ENCODE peak calls at places on chromosomes 2 and 18, in eight cellular contexts. C, V, Y, U, D, P, N and L are unnamed samples.

GRCh38 chr2:186603208-186603765 is 13.4 kb downstream of the ITGAV start:
- DNase-seq in C (no peak), D (no peak), U (no peak), Y (no peak), P (no peak), N (no peak), V (peak), L (no peak)

GRCh38 chr2:158464426-158465281 is 7.9 kb downstream of the PKP4 start:
- DNase-seq in P (no peak), V (peak), N (no peak), C (no peak), D (peak), U (peak), Y (no peak), L (no peak)

GRCh38 chr2:187171318-187171717 is 276.7 kb downstream of the CALCRL start:
- DNase-seq in N (no peak), C (no peak), P (no peak), V (no peak), D (no peak), Y (no peak), U (no peak), L (no peak)

GRCh38 chr2:159574246-159574645 is 42.1 kb downstream of the BAZ2B start:
- DNase-seq in P (no peak), C (no peak), V (peak), U (no peak), Y (no peak), N (no peak), D (peak), L (no peak)

GRCh38 chr2:240428245-240428644 is 7.2 kb upstream of the GPC1 start:
- DNase-seq in P (no peak), Y (no peak), C (no peak), D (no peak), U (no peak), V (no peak), N (no peak), L (no peak)

GRCh38 chr18:73777356-73778051 is 370.1 kb downstream of the FBXO15 start:
- DNase-seq in Y (no peak), U (no peak), D (no peak), N (no peak), C (no peak), P (no peak), V (peak), L (no peak)

GRCh38 chr2:220374282-220374681 is 746.9 kb downstream of the SLC4A3 start:
- DNase-seq in C (no peak), N (no peak), P (no peak), Y (no peak), D (no peak), U (no peak), V (no peak), L (no peak)

GRCh38 chr2:131493199-131494018 is 1.2 kb upstream of the MZT2A start:
- DNase-seq in V (no peak), Y (no peak), D (no peak), C (no peak), P (peak), U (no peak), N (no peak), L (no peak)

GRCh38 chr18:78722391-78722790 is 257.2 kb upstream of the SALL3 start:
- DNase-seq in D (no peak), P (no peak), U (no peak), N (no peak), Y (no peak), V (no peak), C (no peak), L (no peak)

GRCh38 chr2:68333931-68334330 is 14.2 kb upstream of the CNRIP1 start:
- DNase-seq in Y (no peak), P (no peak), D (no peak), V (no peak), U (no peak), N (no peak), C (no peak), L (no peak)

GRCh38 chr2:187499941-187500532 is 52.0 kb upstream of the CALCRL start:
- DNase-seq in Y (peak), D (peak), P (peak), N (peak), C (peak), V (peak), U (peak), L (peak)

GRCh38 chr2:121777699-121778058 is 22.2 kb downstream of the TSN start:
- DNase-seq in V (peak), Y (no peak), U (no peak), C (peak), D (no peak), N (no peak), P (peak), L (no peak)

GRCh38 chr2:186575302-186575701 is 14.6 kb upstream of the ITGAV start:
- DNase-seq in Y (no peak), V (peak), C (peak), D (peak), N (no peak), U (no peak), P (peak), L (no peak)

GRCh38 chr2:223598994-223599645 is 3.0 kb downstream of the SCG2 start:
- DNase-seq in U (no peak), C (peak), D (no peak), P (peak), V (peak), Y (no peak), N (no peak), L (no peak)

GRCh38 chr2:10042301-10043161 is 819 bp upstream of the KLF11 start:
- DNase-seq in U (no peak), Y (peak), D (no peak), V (peak), C (peak), N (peak), P (peak), L (peak)

GRCh38 chr18:13566941-13567762 is 159.2 kb downstream of the FAM210A start:
- DNase-seq in U (peak), C (peak), V (no peak), D (no peak), N (peak), Y (no peak), P (no peak), L (no peak)

GRCh38 chr18:23583071-23583865 is 3.0 kb downstream of the NPC1 start:
- DNase-seq in P (no peak), N (no peak), Y (no peak), U (no peak), C (no peak), D (no peak), V (no peak), L (peak)

GRCh38 chr18:46917108-46917807 is at the start of the genes KATNAL2 and PIAS2:
- DNase-seq in P (peak), U (peak), V (peak), C (peak), Y (peak), D (peak), N (peak), L (peak)
- TF ChIP-seq CTCF in P (no peak), U (peak), V (no peak), C (no peak), Y (no peak), D (no peak), N (no peak), L (no peak)

DNA sequence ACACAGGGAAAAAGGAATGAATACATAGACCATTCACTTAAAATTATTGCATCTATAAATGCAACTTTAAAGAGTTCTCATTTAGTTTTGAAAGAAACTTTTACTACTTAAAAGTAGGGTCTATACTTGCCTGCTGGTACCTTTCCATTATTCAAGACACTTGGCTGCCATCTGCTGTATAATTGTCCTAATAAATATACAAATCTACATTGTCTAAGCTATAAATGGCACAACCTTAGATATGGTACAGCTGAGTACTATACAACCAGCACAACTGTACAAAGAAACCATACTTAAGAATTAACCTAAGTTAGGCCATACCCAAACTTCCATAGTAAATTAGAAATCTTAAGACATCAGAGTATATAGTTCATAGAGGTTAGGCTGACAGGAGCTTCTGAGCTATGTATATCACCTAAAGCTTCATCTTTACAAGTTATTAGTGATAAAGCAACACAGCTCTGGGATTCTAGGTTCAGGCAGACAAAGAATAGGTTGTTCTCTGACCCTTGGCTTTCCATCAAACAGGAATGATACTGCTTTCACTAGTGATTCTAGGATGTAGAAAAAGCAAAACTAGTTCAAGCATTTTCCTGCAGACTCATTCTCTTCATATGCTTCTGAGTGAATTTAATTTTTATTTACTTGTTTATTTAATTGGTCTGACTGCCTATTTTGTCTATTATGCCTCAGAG is 22.1 kb downstream of the EXOC6B start:
- DNase-seq in P (no peak), N (no peak), Y (no peak), V (no peak), D (no peak), U (no peak), C (no peak), L (no peak)
- TF ChIP-seq CTCF in P (no peak), N (no peak), Y (no peak), V (no peak), D (no peak), U (no peak), C (no peak), L (no peak)

GRCh38 chr2:193580176-193580950 is 1385.6 kb upstream of the TMEFF2 start:
- DNase-seq in P (no peak), U (no peak), N (no peak), C (no peak), Y (no peak), V (peak), D (no peak), L (no peak)

GRCh38 chr2:193581807-193582206 is 1387.1 kb upstream of the TMEFF2 start:
- DNase-seq in Y (no peak), N (no peak), V (no peak), U (no peak), P (no peak), C (no peak), D (no peak), L (no peak)

GRCh38 chr2:193584522-193584938 is 1389.8 kb upstream of the TMEFF2 start:
- DNase-seq in U (peak), C (peak), D (peak), V (peak), P (peak), Y (no peak), N (no peak), L (no peak)

DNA sequence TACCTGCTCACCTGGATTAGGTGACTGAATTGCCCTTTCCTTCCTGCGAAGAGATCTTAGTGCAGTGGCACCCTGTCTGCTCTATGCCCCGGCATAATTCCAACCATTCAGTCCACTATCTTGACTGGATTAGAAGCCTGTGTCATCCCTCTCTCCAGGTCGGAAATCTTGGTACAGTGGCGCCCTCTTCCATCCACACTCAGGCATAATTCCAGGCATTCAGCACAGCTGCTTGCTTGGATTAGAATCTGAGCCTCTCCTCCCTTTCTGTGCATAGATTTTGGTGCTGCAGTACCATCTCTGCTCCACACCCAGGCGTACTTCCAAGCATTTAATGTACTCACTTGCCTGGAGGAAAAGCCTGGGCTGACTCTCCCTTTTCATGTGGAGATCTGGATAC is 1389.3 kb upstream of the TMEFF2 start:
- DNase-seq in Y (peak), V (peak), P (no peak), U (no peak), D (peak), N (no peak), C (peak), L (peak)
- TF ChIP-seq CTCF in Y (no peak), V (peak), P (peak), U (no peak), D (no peak), N (no peak), C (peak), L (peak)

GRCh38 chr18:59699061-59699460 is 1.8 kb upstream of the CCBE1 start:
- DNase-seq in V (no peak), Y (no peak), P (no peak), C (no peak), D (no peak), U (no peak), N (no peak), L (no peak)

GRCh38 chr18:59697236-59697932 is at the start of gene CCBE1:
- DNase-seq in D (no peak), C (peak), P (peak), N (peak), V (peak), Y (peak), U (peak), L (peak)

GRCh38 chr18:59695551-59695950 is 1.7 kb downstream of the CCBE1 start:
- DNase-seq in P (no peak), D (no peak), V (no peak), U (no peak), Y (no peak), N (no peak), C (no peak), L (no peak)

GRCh38 chr18:59694824-59695223 is 2.4 kb downstream of the CCBE1 start:
- DNase-seq in U (no peak), Y (no peak), P (no peak), V (no peak), C (no peak), D (no peak), N (no peak), L (no peak)

DNA sequence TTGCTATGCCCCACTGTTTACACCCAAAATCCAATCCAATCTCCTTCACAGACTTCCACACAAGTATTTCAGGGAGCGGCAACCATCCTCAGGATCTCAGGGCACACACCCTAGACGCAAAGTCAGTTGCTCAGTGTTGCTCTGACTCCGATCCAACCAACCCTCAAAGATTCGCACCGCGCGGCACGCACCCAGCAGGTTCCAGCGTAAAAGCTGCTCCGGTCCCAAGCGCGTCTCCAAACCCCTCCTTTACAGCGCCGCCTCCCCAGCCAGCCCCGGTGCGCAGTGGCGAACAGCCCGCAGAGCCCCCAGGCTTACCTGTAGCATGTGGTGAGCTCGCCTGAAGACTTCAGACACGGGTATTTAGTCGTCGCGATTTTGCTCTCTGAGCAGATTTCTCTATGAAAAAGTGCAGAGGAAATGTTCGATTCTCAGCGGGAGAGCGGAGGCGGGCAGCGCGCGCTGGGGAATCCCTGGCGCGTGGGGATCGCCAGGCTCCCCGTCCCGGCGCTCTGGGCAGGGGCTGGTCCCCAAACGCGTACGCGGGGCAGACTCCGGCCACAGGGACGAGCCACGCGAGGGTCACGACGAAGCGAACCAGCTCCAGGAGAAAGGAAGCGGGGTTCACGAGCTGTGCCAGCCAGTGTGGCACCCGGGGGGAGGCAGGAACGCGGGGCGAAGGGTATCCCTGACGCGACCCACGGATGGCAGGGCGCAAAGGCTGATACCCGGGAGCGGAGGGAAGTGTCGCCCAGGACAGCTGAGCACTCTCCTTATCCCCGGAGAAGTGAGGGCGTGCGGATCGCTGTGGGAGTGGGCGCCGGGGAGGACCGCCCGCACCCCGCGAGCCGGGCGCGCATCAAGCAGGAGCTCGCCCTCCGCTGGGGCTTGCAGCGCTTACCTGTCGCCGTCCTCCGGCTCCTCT is 650 bp downstream of the CCBE1 start:
- DNase-seq in U (peak), C (peak), P (peak), V (peak), D (no peak), Y (peak), N (peak), L (peak)
- TF ChIP-seq CTCF in U (no peak), C (no peak), P (peak), V (no peak), D (no peak), Y (no peak), N (no peak), L (no peak)

DNA sequence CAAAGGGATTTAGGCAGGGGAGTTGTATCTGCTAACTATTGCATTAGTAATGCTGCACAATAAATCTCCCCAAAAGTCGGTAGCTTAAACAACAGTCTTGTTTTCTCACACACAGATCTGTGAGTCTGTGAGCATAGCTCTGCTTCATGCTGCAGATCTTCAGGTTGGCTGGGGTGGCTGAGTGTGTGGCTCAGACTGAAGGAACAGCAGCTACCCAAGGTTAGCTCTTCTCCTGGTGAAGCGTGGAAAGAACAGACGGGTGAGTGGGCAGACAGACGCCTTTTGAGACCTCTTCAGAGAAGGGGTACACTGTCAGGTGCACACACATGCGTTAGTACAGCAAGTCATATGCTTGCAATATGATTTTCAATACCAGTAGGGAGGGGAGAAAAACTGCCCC is 3.9 kb upstream of the CCDC85A start:
- DNase-seq in N (no peak), C (no peak), V (no peak), U (no peak), D (no peak), Y (no peak), P (no peak), L (no peak)
- TF ChIP-seq CTCF in N (no peak), C (no peak), V (no peak), U (no peak), D (no peak), Y (no peak), P (no peak), L (no peak)

GRCh38 chr2:174078275-174078674 is 113.1 kb upstream of the SP3 start:
- DNase-seq in U (no peak), N (no peak), P (no peak), V (peak), Y (no peak), C (peak), D (no peak), L (no peak)
- TF ChIP-seq CTCF in U (peak), N (peak), P (peak), V (peak), Y (peak), C (peak), D (peak), L (peak)

DNA sequence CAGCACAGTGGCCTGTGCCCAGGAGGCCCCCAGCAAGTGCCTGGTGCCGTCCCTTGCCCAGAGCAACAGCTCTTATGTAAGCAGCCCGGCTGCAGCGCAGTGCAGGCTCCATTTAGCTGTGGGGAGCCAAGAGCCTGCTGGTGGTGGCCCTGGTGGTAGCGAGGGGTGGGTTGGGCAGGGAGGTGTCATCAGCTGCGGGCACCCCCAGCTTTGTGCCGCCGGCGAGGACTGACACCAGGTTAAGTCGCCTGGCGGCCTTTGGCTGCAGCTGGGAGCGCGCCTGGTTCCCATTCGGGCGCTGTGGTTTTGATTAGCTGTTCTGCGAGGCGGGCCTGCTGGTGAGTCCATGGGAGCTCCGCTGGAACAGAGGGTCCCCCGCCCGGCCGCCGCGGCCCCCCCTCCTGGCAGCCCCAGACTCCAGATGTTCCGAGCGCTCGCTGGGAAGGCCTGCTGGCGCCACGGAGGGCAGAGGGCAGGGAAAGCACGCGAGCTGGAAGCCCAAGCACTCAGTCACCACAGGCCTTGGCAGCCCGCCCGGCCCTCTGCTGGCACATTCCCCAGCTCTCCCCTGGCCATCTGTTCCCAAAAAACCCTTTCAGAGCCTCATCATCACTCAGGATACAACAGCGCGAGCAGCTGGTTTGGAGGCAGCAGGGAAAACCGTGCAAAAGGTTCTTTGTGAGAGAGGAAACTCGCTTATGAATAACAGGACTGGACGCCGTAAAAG is 18.4 kb downstream of the ATOH8 start:
- DNase-seq in Y (peak), N (peak), V (peak), D (no peak), P (peak), U (no peak), C (peak), L (peak)
- TF ChIP-seq CTCF in Y (peak), N (no peak), V (peak), D (no peak), P (peak), U (no peak), C (peak), L (no peak)

GRCh38 chr2:183204397-183204796 is 80.2 kb downstream of the NUP35 start:
- DNase-seq in P (no peak), C (no peak), D (no peak), N (no peak), V (no peak), U (no peak), Y (no peak), L (no peak)
- TF ChIP-seq CTCF in P (no peak), C (no peak), D (no peak), N (no peak), V (no peak), U (no peak), Y (no peak), L (no peak)

GRCh38 chr2:103963331-103963730 is 890.6 kb upstream of the POU3F3 start:
- DNase-seq in D (no peak), P (no peak), V (no peak), Y (no peak), N (no peak), U (no peak), C (no peak), L (no peak)
- TF ChIP-seq CTCF in D (no peak), P (no peak), V (no peak), Y (no peak), N (no peak), U (no peak), C (no peak), L (no peak)

DNA sequence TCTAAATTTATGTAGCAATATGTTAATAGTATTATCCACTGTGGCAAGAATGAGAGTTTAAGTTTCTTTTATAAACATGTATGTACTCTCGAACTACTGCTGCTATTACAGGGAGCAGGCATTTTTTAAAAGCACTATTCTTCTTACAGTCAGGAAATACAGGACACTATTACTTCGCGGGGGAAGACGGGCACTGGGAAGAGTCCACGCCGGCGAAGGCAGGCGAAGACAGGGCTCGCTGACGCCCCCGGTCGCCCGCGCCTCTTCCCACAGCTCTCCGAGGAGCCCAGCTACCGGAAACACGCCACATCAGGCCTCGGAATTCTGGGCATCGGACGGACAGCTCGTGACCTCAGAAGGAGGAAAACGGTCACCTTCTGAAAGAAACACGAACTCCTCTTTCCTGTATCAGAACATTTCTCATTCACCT is 90.2 kb downstream of the FAM161A start:
- DNase-seq in P (peak), C (peak), N (peak), Y (peak), D (peak), V (peak), U (no peak), L (peak)
- TF ChIP-seq CTCF in P (peak), C (peak), N (no peak), Y (no peak), D (no peak), V (peak), U (peak), L (no peak)